ENCODE peak calls at places on chromosome 19, in four cellular contexts. G is Panc1, A is A673, E is fibroblast of mammary gland. M is an unnamed sample.

GRCh38 chr19:54168174-54168917 is 4.6 kb downstream of the TMC4 start:
- DNase-seq in A (peak), E (peak), G (peak), M (peak)

GRCh38 chr19:8610041-8610927 is at the start of gene ADAMTS10:
- DNase-seq in A (peak), G (no peak), E (peak), M (peak)

GRCh38 chr19:18156841-18157464 is 4.0 kb downstream of the PIK3R2 start:
- DNase-seq in G (no peak), E (peak), A (peak), M (peak)

GRCh38 chr19:5880604-5881078 is 10.3 kb upstream of the FUT5 start:
- DNase-seq in E (peak), G (no peak), A (no peak), M (peak)

GRCh38 chr19:29974701-29975100 is 32.7 kb downstream of the URI1 start:
- DNase-seq in A (no peak), E (no peak), G (no peak), M (no peak)

GRCh38 chr19:42175952-42176648 is 41.4 kb downstream of the DEDD2 start:
- DNase-seq in A (no peak), E (no peak), G (no peak), M (peak)

GRCh38 chr19:16205205-16206045 is 7.7 kb downstream of the AP1M1 start:
- DNase-seq in A (no peak), E (no peak), G (no peak), M (no peak)

GRCh38 chr19:48962849-48963165 is 2.3 kb upstream of the FTL start:
- DNase-seq in G (no peak), E (no peak), A (no peak), M (no peak)

GRCh38 chr19:33646306-33646705 is 24.6 kb downstream of the CHST8 start:
- DNase-seq in G (no peak), E (no peak), A (no peak), M (no peak)

GRCh38 chr19:57280913-57281425 is 684 bp downstream of the ZNF460 start:
- DNase-seq in G (no peak), A (peak), E (peak), M (no peak)

GRCh38 chr19:44907613-44908012 is 2.0 kb downstream of the APOE start:
- DNase-seq in G (no peak), A (no peak), E (no peak), M (no peak)

GRCh38 chr19:57382806-57383488 is 6.7 kb upstream of the ZNF548 start:
- DNase-seq in G (no peak), A (no peak), E (no peak), M (no peak)

GRCh38 chr19:31220540-31220939 is 128.7 kb downstream of the TSHZ3 start:
- DNase-seq in E (peak), G (no peak), A (peak), M (peak)

GRCh38 chr19:44636439-44637389 is 7.0 kb upstream of the PVR start:
- DNase-seq in E (no peak), G (no peak), A (no peak), M (no peak)

GRCh38 chr19:38488811-38489481 is 55.5 kb downstream of the RYR1 start:
- DNase-seq in A (no peak), G (no peak), E (no peak), M (no peak)

GRCh38 chr19:50497030-50497420 is 14.0 kb downstream of the JOSD2 start:
- DNase-seq in G (no peak), E (no peak), A (no peak), M (no peak)

GRCh38 chr19:5823579-5824281 is 15.8 kb downstream of the FUT6 start:
- DNase-seq in G (no peak), A (no peak), E (no peak), M (no peak)

GRCh38 chr19:27776524-27776923 is 1436.4 kb downstream of the UQCRFS1 start:
- DNase-seq in G (no peak), A (no peak), E (no peak), M (no peak)

GRCh38 chr19:27776020-27776419 is 1436.9 kb downstream of the UQCRFS1 start:
- DNase-seq in A (peak), E (peak), G (no peak), M (peak)

GRCh38 chr19:27779953-27780352 is 1433.0 kb downstream of the UQCRFS1 start:
- DNase-seq in E (no peak), G (no peak), A (no peak), M (no peak)

GRCh38 chr19:27777242-27777641 is 1435.7 kb downstream of the UQCRFS1 start:
- DNase-seq in E (no peak), G (no peak), A (no peak), M (no peak)

DNA sequence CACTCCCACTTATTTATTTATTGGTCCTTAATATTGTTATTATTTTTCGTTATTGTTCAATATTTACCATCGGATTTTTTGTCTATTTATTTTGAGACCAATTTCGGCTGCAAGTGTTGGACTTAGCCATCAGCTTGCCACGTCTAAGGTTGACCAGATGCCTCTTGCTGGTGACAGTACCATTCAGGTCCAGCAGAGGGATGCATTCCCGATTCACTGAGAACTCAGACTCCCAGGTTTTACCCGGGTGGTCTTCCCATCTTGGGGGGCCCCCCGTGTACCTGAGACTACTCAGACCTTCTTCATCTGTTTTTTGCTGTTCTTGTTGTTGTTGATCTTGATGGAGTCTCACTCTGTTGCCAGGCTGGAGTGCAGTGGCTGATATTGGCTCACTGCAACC is 1435.2 kb downstream of the UQCRFS1 start:
- DNase-seq in A (no peak), G (no peak), E (no peak), M (no peak)
- TF ChIP-seq CTCF in A (peak), G (peak), E (peak), M (peak)

GRCh38 chr19:41131186-41131585 is 17.0 kb downstream of the CYP2F1 start:
- DNase-seq in G (no peak), E (no peak), A (no peak), M (no peak)

GRCh38 chr19:41133260-41133659 is 19.0 kb downstream of the CYP2F1 start:
- DNase-seq in A (no peak), E (no peak), G (no peak), M (no peak)

GRCh38 chr19:41137056-41137455 is 22.8 kb downstream of the CYP2F1 start:
- DNase-seq in E (no peak), G (no peak), A (no peak), M (no peak)

GRCh38 chr19:41134616-41135015 is 20.4 kb downstream of the CYP2F1 start:
- DNase-seq in A (no peak), E (no peak), G (no peak), M (no peak)

GRCh38 chr19:41136636-41137035 is 22.4 kb downstream of the CYP2F1 start:
- DNase-seq in G (no peak), E (no peak), A (no peak), M (no peak)
- H3K4me3 ChIP-seq in G (no peak), E (no peak), A (no peak), M (no peak)

GRCh38 chr19:3060852-3061182 is 1.5 kb downstream of the TLE5 start:
- DNase-seq in G (no peak), E (no peak), A (no peak), M (no peak)

GRCh38 chr19:3059653-3060052 is 2.6 kb downstream of the TLE5 start:
- DNase-seq in G (no peak), E (no peak), A (no peak), M (no peak)

GRCh38 chr19:3064011-3064330 is 1.7 kb upstream of the TLE5 start:
- DNase-seq in A (no peak), E (no peak), G (no peak), M (no peak)

GRCh38 chr19:3062165-3063105 is at the start of gene TLE5:
- DNase-seq in G (no peak), A (peak), E (no peak), M (peak)

GRCh38 chr19:3061214-3062161 is 807 bp downstream of the TLE5 start:
- DNase-seq in A (no peak), E (no peak), G (no peak), M (peak)
- TF ChIP-seq CTCF in A (peak), E (peak), G (no peak), M (no peak)

GRCh38 chr19:46606681-46607440 is 5.7 kb downstream of the CALM3 start:
- DNase-seq in E (no peak), A (no peak), G (no peak), M (no peak)

GRCh38 chr19:46606019-46606418 is 4.9 kb downstream of the CALM3 start:
- DNase-seq in A (no peak), E (no peak), G (no peak), M (no peak)

GRCh38 chr19:46604781-46605355 is 3.7 kb downstream of the CALM3 start:
- DNase-seq in E (no peak), G (no peak), A (no peak), M (peak)

GRCh38 chr19:46603752-46604241 is 2.7 kb downstream of the CALM3 start:
- DNase-seq in E (no peak), A (no peak), G (no peak), M (no peak)

GRCh38 chr19:46605356-46605821 is 4.3 kb downstream of the CALM3 start:
- DNase-seq in G (no peak), A (no peak), E (no peak), M (no peak)
- H3K4me3 ChIP-seq in G (no peak), A (no peak), E (no peak), M (no peak)